ENCODE peak calls at places on chromosomes 12 and 14, in ten cellular contexts. One of them, this sample, is unnamed.

GRCh38 chr12:70849265-70849960 is 71.1 kb downstream of the PTPRR start:
- DNase-seq in K562: peak
- DNase-seq in HepG2: peak
- DNase-seq in transverse colon: no peak
- DNase-seq in H1: no peak
- DNase-seq in esophagus muscularis mucosa: no peak
- DNase-seq in suprapubic skin: no peak
- DNase-seq in sigmoid colon: no peak
- DNase-seq in stomach: no peak
- DNase-seq in GM12878: no peak
- DNase-seq in this sample: no peak

GRCh38 chr14:105472496-105472991 is 2.1 kb upstream of the CRIP2 start:
- DNase-seq in esophagus muscularis mucosa: no peak
- DNase-seq in stomach: peak
- DNase-seq in sigmoid colon: no peak
- DNase-seq in K562: no peak
- DNase-seq in HepG2: no peak
- DNase-seq in GM12878: no peak
- DNase-seq in H1: no peak
- DNase-seq in transverse colon: no peak
- DNase-seq in suprapubic skin: no peak
- DNase-seq in this sample: no peak

GRCh38 chr12:26810330-26810729 is 22.7 kb downstream of the ITPR2 start:
- DNase-seq in esophagus muscularis mucosa: no peak
- DNase-seq in K562: no peak
- DNase-seq in GM12878: no peak
- DNase-seq in H1: no peak
- DNase-seq in HepG2: no peak
- DNase-seq in stomach: peak
- DNase-seq in sigmoid colon: peak
- DNase-seq in transverse colon: no peak
- DNase-seq in suprapubic skin: no peak
- DNase-seq in this sample: peak

GRCh38 chr14:87049886-87050820 is 942.8 kb downstream of the GALC start:
- DNase-seq in K562: peak
- DNase-seq in suprapubic skin: no peak
- DNase-seq in H1: peak
- DNase-seq in stomach: no peak
- DNase-seq in HepG2: peak
- DNase-seq in transverse colon: no peak
- DNase-seq in GM12878: no peak
- DNase-seq in sigmoid colon: no peak
- DNase-seq in esophagus muscularis mucosa: no peak
- DNase-seq in this sample: no peak

GRCh38 chr12:127690161-127690560 is 576.8 kb upstream of the TMEM132C start:
- DNase-seq in HepG2: no peak
- DNase-seq in esophagus muscularis mucosa: no peak
- DNase-seq in suprapubic skin: no peak
- DNase-seq in sigmoid colon: no peak
- DNase-seq in stomach: no peak
- DNase-seq in GM12878: no peak
- DNase-seq in transverse colon: no peak
- DNase-seq in K562: no peak
- DNase-seq in H1: no peak
- DNase-seq in this sample: no peak

GRCh38 chr12:52036587-52037171 is 14.6 kb upstream of the NR4A1 start:
- DNase-seq in stomach: peak
- DNase-seq in transverse colon: peak
- DNase-seq in HepG2: no peak
- DNase-seq in K562: peak
- DNase-seq in esophagus muscularis mucosa: no peak
- DNase-seq in suprapubic skin: peak
- DNase-seq in GM12878: no peak
- DNase-seq in sigmoid colon: peak
- DNase-seq in H1: no peak
- DNase-seq in this sample: peak

GRCh38 chr14:22981090-22982012 is 1.0 kb downstream of the AJUBA start:
- DNase-seq in stomach: no peak
- DNase-seq in transverse colon: no peak
- DNase-seq in GM12878: no peak
- DNase-seq in HepG2: no peak
- DNase-seq in K562: no peak
- DNase-seq in suprapubic skin: no peak
- DNase-seq in esophagus muscularis mucosa: no peak
- DNase-seq in H1: no peak
- DNase-seq in sigmoid colon: no peak
- DNase-seq in this sample: peak

GRCh38 chr14:21255385-21256101 is 13.7 kb downstream of the HNRNPC start:
- DNase-seq in HepG2: no peak
- DNase-seq in esophagus muscularis mucosa: no peak
- DNase-seq in transverse colon: no peak
- DNase-seq in K562: no peak
- DNase-seq in H1: no peak
- DNase-seq in stomach: no peak
- DNase-seq in GM12878: no peak
- DNase-seq in suprapubic skin: no peak
- DNase-seq in sigmoid colon: no peak
- DNase-seq in this sample: no peak

GRCh38 chr14:77556946-77557345 is 58.3 kb upstream of the ISM2 start:
- DNase-seq in H1: no peak
- DNase-seq in sigmoid colon: no peak
- DNase-seq in GM12878: no peak
- DNase-seq in esophagus muscularis mucosa: no peak
- DNase-seq in suprapubic skin: no peak
- DNase-seq in HepG2: no peak
- DNase-seq in K562: no peak
- DNase-seq in stomach: no peak
- DNase-seq in transverse colon: no peak
- DNase-seq in this sample: no peak

GRCh38 chr14:67071506-67071905 is 117.7 kb upstream of the GARIN2 start:
- DNase-seq in stomach: no peak
- DNase-seq in sigmoid colon: no peak
- DNase-seq in suprapubic skin: no peak
- DNase-seq in K562: no peak
- DNase-seq in GM12878: no peak
- DNase-seq in esophagus muscularis mucosa: no peak
- DNase-seq in transverse colon: no peak
- DNase-seq in H1: no peak
- DNase-seq in HepG2: no peak
- DNase-seq in this sample: no peak

DNA sequence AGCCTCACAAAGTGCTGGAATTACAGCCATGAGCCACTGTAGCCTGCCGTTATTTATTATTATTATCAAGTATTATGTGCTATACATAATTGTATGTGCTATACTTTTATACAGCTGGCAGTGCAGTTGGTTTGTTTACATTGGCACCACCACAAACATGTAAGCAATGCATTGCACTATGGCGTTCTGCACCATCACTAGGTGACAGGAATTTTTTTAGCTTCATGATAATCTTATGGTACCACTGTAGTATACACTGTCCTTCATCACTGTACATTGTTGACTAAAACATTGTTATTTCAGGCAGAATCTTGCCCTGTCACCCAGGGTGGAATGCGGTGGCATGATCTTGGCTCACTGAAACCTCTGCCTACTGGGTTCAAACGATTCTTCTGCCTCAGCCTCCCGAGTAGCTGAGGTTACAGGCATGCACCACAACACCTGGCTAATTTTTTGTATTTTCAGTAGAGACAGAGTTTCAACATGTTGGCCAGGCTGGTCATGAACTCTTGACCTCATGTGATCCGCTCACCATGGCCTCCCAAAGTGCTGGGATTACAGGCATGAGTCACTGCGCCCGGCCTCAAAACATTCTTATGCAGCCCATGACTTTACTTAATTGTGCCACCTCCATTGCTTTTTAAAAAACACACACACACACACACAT is 17.1 kb downstream of the MRPL42 start:
- DNase-seq in HepG2: no peak
- DNase-seq in esophagus muscularis mucosa: no peak
- DNase-seq in stomach: no peak
- DNase-seq in H1: no peak
- DNase-seq in sigmoid colon: no peak
- DNase-seq in transverse colon: no peak
- DNase-seq in K562: no peak
- DNase-seq in GM12878: no peak
- DNase-seq in suprapubic skin: no peak
- DNase-seq in this sample: no peak
- TF ChIP-seq EP300 in HepG2: no peak
- TF ChIP-seq EP300 in esophagus muscularis mucosa: no peak
- TF ChIP-seq EP300 in stomach: no peak
- TF ChIP-seq EP300 in H1: no peak
- TF ChIP-seq EP300 in sigmoid colon: no peak
- TF ChIP-seq EP300 in transverse colon: no peak
- TF ChIP-seq EP300 in K562: no peak
- TF ChIP-seq EP300 in GM12878: no peak
- TF ChIP-seq EP300 in suprapubic skin: no peak
- TF ChIP-seq EP300 in this sample: no peak

GRCh38 chr14:61893371-61893940 is 131.2 kb downstream of the SNAPC1 start:
- DNase-seq in sigmoid colon: no peak
- DNase-seq in esophagus muscularis mucosa: no peak
- DNase-seq in transverse colon: no peak
- DNase-seq in stomach: no peak
- DNase-seq in K562: no peak
- DNase-seq in H1: no peak
- DNase-seq in HepG2: no peak
- DNase-seq in GM12878: no peak
- DNase-seq in suprapubic skin: no peak
- DNase-seq in this sample: no peak

GRCh38 chr14:61891810-61892209 is 129.6 kb downstream of the SNAPC1 start:
- DNase-seq in transverse colon: no peak
- DNase-seq in HepG2: no peak
- DNase-seq in esophagus muscularis mucosa: no peak
- DNase-seq in K562: no peak
- DNase-seq in stomach: no peak
- DNase-seq in GM12878: no peak
- DNase-seq in sigmoid colon: no peak
- DNase-seq in H1: no peak
- DNase-seq in suprapubic skin: no peak
- DNase-seq in this sample: no peak

GRCh38 chr14:61889914-61890351 is 127.7 kb downstream of the SNAPC1 start:
- DNase-seq in stomach: no peak
- DNase-seq in transverse colon: no peak
- DNase-seq in GM12878: peak
- DNase-seq in HepG2: no peak
- DNase-seq in sigmoid colon: no peak
- DNase-seq in H1: no peak
- DNase-seq in K562: no peak
- DNase-seq in suprapubic skin: no peak
- DNase-seq in esophagus muscularis mucosa: no peak
- DNase-seq in this sample: no peak

GRCh38 chr14:61894452-61895077 is 132.3 kb downstream of the SNAPC1 start:
- DNase-seq in H1: no peak
- DNase-seq in HepG2: peak
- DNase-seq in transverse colon: peak
- DNase-seq in sigmoid colon: no peak
- DNase-seq in suprapubic skin: no peak
- DNase-seq in stomach: peak
- DNase-seq in K562: peak
- DNase-seq in esophagus muscularis mucosa: no peak
- DNase-seq in GM12878: no peak
- DNase-seq in this sample: no peak

GRCh38 chr14:61891251-61891650 is 129.0 kb downstream of the SNAPC1 start:
- DNase-seq in transverse colon: no peak
- DNase-seq in stomach: no peak
- DNase-seq in sigmoid colon: no peak
- DNase-seq in suprapubic skin: no peak
- DNase-seq in GM12878: no peak
- DNase-seq in H1: no peak
- DNase-seq in esophagus muscularis mucosa: no peak
- DNase-seq in K562: no peak
- DNase-seq in HepG2: no peak
- DNase-seq in this sample: no peak
- TF ChIP-seq POLR2AphosphoS5 in transverse colon: no peak
- TF ChIP-seq POLR2AphosphoS5 in stomach: no peak
- TF ChIP-seq POLR2AphosphoS5 in sigmoid colon: no peak
- TF ChIP-seq POLR2AphosphoS5 in suprapubic skin: no peak
- TF ChIP-seq POLR2AphosphoS5 in GM12878: no peak
- TF ChIP-seq POLR2AphosphoS5 in H1: no peak
- TF ChIP-seq POLR2AphosphoS5 in esophagus muscularis mucosa: no peak
- TF ChIP-seq POLR2AphosphoS5 in K562: no peak
- TF ChIP-seq POLR2AphosphoS5 in HepG2: no peak
- TF ChIP-seq POLR2AphosphoS5 in this sample: no peak

DNA sequence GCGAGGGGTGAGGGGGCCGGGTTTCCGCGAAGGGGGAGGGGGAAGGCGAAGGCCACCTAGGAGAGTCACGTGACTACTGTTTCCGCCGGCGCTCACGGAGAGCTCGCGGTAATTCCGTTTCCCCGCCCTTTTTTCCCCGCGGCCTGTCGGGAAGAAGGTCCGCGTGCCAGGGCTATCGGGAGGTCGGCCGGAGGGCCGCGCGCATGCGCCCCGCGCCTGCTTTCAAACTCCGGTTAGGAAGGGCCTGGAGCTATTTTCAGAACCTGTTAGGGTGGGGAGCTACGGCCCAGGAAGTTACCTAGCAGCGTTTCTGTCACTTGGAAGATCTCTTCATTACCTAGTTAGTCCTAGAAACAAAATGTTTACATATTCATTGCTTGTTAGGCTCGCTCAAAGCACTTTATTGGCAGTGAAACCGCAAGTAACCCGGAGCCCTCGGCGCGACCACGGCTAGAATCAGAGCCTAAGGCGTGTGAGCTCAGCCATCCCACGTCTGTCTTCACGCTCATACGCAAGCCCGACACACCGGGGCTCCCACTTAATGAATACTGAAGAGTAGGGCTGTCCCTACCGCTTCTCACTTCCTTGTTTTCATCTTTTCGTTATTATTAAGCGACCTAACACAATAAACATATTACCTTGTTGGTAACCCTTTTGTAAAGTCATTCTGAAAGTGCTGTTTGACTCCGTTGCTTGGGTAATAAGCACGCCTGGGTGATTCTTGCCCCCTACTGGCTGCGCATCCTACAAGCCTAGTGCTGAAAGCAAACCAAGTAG is 682 bp upstream of the SBNO1 start:
- DNase-seq in suprapubic skin: peak
- DNase-seq in esophagus muscularis mucosa: peak
- DNase-seq in transverse colon: peak
- DNase-seq in H1: peak
- DNase-seq in GM12878: peak
- DNase-seq in sigmoid colon: peak
- DNase-seq in stomach: peak
- DNase-seq in K562: peak
- DNase-seq in HepG2: peak
- DNase-seq in this sample: peak
- TF ChIP-seq POLR2A in suprapubic skin: no peak
- TF ChIP-seq POLR2A in esophagus muscularis mucosa: no peak
- TF ChIP-seq POLR2A in transverse colon: peak
- TF ChIP-seq POLR2A in H1: peak
- TF ChIP-seq POLR2A in GM12878: peak
- TF ChIP-seq POLR2A in sigmoid colon: peak
- TF ChIP-seq POLR2A in stomach: no peak
- TF ChIP-seq POLR2A in K562: peak
- TF ChIP-seq POLR2A in HepG2: peak
- TF ChIP-seq POLR2A in this sample: peak

DNA sequence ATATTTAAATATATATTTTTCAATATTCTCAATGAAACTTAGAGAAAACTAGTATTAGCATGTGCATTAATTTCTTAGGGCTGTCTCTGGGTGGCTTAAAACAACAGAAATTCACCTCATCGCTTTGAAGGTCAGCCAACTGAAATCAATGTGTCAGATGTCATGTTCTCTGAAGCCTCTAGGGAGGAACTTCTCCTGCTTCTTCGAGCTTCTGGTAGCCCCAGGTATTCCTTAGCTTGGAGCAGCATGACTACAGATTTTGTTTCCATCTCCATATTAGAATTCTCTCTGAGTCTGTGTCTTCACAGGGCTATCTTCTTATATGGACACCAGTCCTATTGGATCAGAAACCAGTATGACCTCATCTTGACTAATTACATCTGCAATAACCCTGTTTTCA is 221.5 kb downstream of the PDZRN4 start:
- DNase-seq in K562: no peak
- DNase-seq in sigmoid colon: no peak
- DNase-seq in transverse colon: no peak
- DNase-seq in GM12878: no peak
- DNase-seq in HepG2: no peak
- DNase-seq in suprapubic skin: no peak
- DNase-seq in H1: no peak
- DNase-seq in esophagus muscularis mucosa: no peak
- DNase-seq in stomach: no peak
- DNase-seq in this sample: no peak
- TF ChIP-seq EP300 in K562: no peak
- TF ChIP-seq EP300 in sigmoid colon: no peak
- TF ChIP-seq EP300 in transverse colon: no peak
- TF ChIP-seq EP300 in GM12878: no peak
- TF ChIP-seq EP300 in HepG2: no peak
- TF ChIP-seq EP300 in suprapubic skin: no peak
- TF ChIP-seq EP300 in H1: no peak
- TF ChIP-seq EP300 in esophagus muscularis mucosa: no peak
- TF ChIP-seq EP300 in stomach: no peak
- TF ChIP-seq EP300 in this sample: no peak

This sample was measured in upper lobe of left lung.